ENCODE peak calls at places on chromosomes 2 and 18, in nine cellular contexts. S, F, M, J, I, T, E, N and B are unnamed samples.
A peak's percentile ranks its signal among the peaks of the same experiment; 100 is the strongest.

GRCh38 chr2:216318470-216318869 is 53.8 kb downstream of the MARCHF4 start:
- DNase-seq in E (no peak), N (no peak), F (no peak), T (no peak), M (no peak), J (no peak), S (no peak), I (no peak), B (no peak)

GRCh38 chr2:52570716-52571115 is 1196.9 kb upstream of the CHAC2 start:
- DNase-seq in I (no peak), M (no peak), J (no peak), T (no peak), F (no peak), S (no peak), E (no peak), N (no peak), B (no peak)

GRCh38 chr18:32822197-32822596 is 49.4 kb upstream of the KLHL14 start:
- DNase-seq in N (no peak), I (no peak), E (no peak), M (no peak), F (no peak), J (no peak), S (no peak), T (no peak), B (no peak)

GRCh38 chr18:37270046-37270665 is 295.4 kb downstream of the CELF4 start:
- DNase-seq in I (no peak), N (peak; percentile 67), M (peak; percentile 81), F (peak; percentile 44), S (peak; percentile 35), E (no peak), T (peak; percentile 92), J (no peak), B (peak; percentile 60)

GRCh38 chr2:98311771-98312545 is 34.3 kb upstream of the CNGA3 start:
- DNase-seq in E (no peak), J (no peak), M (no peak), S (no peak), F (no peak), T (no peak), I (no peak), N (no peak), B (no peak)

GRCh38 chr2:240051697-240052096 is 1.6 kb downstream of the OR6B3 start:
- DNase-seq in T (no peak), J (no peak), I (no peak), S (no peak), F (no peak), N (no peak), M (no peak), E (no peak), B (no peak)

GRCh38 chr2:146734042-146734715 is 1110.7 kb upstream of the ACVR2A start:
- DNase-seq in F (no peak), E (no peak), J (no peak), M (no peak), N (no peak), I (no peak), S (no peak), T (peak; percentile 64), B (no peak)

GRCh38 chr2:12005886-12006681 is 259.7 kb downstream of the LPIN1 start:
- DNase-seq in S (no peak), F (no peak), M (peak; percentile 43), J (no peak), I (no peak), N (peak; percentile 37), E (peak; percentile 59), T (no peak), B (peak; percentile 72)

GRCh38 chr2:177908182-177908581 is 164.4 kb downstream of the PDE11A start:
- DNase-seq in E (no peak), N (no peak), I (no peak), T (no peak), F (no peak), S (no peak), M (no peak), J (peak; percentile 53), B (no peak)

GRCh38 chr2:173298536-173299097 is 56.1 kb upstream of the CDCA7 start:
- DNase-seq in T (no peak), M (no peak), S (no peak), E (no peak), F (no peak), I (no peak), J (no peak), N (no peak), B (no peak)

GRCh38 chr2:85958731-85959130 is 69.9 kb upstream of the ST3GAL5 start:
- DNase-seq in S (no peak), N (no peak), J (no peak), I (no peak), M (no peak), T (no peak), F (no peak), E (no peak), B (no peak)

GRCh38 chr18:34598136-34598635 is 111.9 kb upstream of the DTNA start:
- DNase-seq in S (no peak), T (no peak), M (no peak), F (no peak), N (no peak), J (no peak), E (no peak), I (no peak), B (no peak)

GRCh38 chr2:44233450-44234128 is 41.7 kb upstream of the SLC3A1 start:
- DNase-seq in N (no peak), S (no peak), F (no peak), M (no peak), J (no peak), E (no peak), I (no peak), T (no peak), B (no peak)

GRCh38 chr18:48663931-48664847 is 125.4 kb downstream of the CTIF start:
- DNase-seq in J (peak; percentile 64), F (peak; percentile 68), E (peak; percentile 87), M (peak; percentile 79), I (peak; percentile 85), S (peak; percentile 71), T (peak; percentile 68), N (peak; percentile 77), B (peak; percentile 76)
- H3K4me1 ChIP-seq in J (peaks cover 10% of the 10 kb centered on the region), F (peaks cover 31% of the 10 kb centered on the region), E (peaks cover 19% of the 10 kb centered on the region), M (peaks cover 3% of the 10 kb centered on the region), I (peaks cover 29% of the 10 kb centered on the region), S (peaks cover 36% of the 10 kb centered on the region), T (peaks cover 12% of the 10 kb centered on the region), N (peaks cover 18% of the 10 kb centered on the region), B (peaks cover 16% of the 10 kb centered on the region)

GRCh38 chr2:148020358-148021058 is at the start of gene ORC4:
- DNase-seq in E (peak; percentile 99), N (peak; percentile 99), S (peak; percentile 98), J (peak; percentile 93), F (peak; percentile 100), M (peak; percentile 100), I (peak; percentile 98), T (peak; percentile 100), B (peak; percentile 99)

GRCh38 chr2:148021059-148021985 is at the start of gene MBD5:
- DNase-seq in F (no peak), J (peak; percentile 39), M (peak; percentile 46), I (peak; percentile 66), N (peak; percentile 42), T (peak; percentile 72), E (peak; percentile 71), S (no peak), B (peak; percentile 41)

GRCh38 chr2:148022351-148022750 is 1.5 kb downstream of the MBD5 start:
- DNase-seq in F (no peak), T (no peak), I (no peak), S (no peak), M (no peak), J (no peak), N (no peak), E (no peak), B (no peak)

GRCh38 chr2:148022882-148023281 is 2.0 kb downstream of the MBD5 start:
- DNase-seq in N (no peak), F (no peak), S (no peak), T (no peak), M (no peak), E (no peak), J (no peak), I (no peak), B (no peak)

GRCh38 chr2:148020036-148020357 is 540 bp downstream of the ORC4 start:
- DNase-seq in J (no peak), T (no peak), N (no peak), E (no peak), S (no peak), I (no peak), M (no peak), F (no peak), B (no peak)
- H3K4me1 ChIP-seq in J (no peaks in the 10 kb centered on the region), T (peaks cover 34% of the 10 kb centered on the region), N (peaks cover 31% of the 10 kb centered on the region), E (peaks cover 33% of the 10 kb centered on the region), S (peaks cover 64% of the 10 kb centered on the region), I (peaks cover 36% of the 10 kb centered on the region), M (peaks cover 21% of the 10 kb centered on the region), F (peaks cover 59% of the 10 kb centered on the region), B (peaks cover 19% of the 10 kb centered on the region)

GRCh38 chr2:8095978-8096377 is 585.9 kb upstream of the ID2 start:
- DNase-seq in J (no peak), T (no peak), M (no peak), S (no peak), N (no peak), F (no peak), I (no peak), E (no peak), B (no peak)

GRCh38 chr2:8101614-8102277 is 580.1 kb upstream of the ID2 start:
- DNase-seq in J (no peak), F (no peak), S (no peak), I (no peak), T (no peak), N (no peak), M (no peak), E (no peak), B (no peak)

GRCh38 chr2:8098476-8098875 is 583.4 kb upstream of the ID2 start:
- DNase-seq in J (no peak), T (no peak), S (no peak), F (no peak), M (no peak), I (no peak), E (no peak), N (no peak), B (no peak)

GRCh38 chr2:8096484-8096883 is 585.4 kb upstream of the ID2 start:
- DNase-seq in E (no peak), N (no peak), F (no peak), T (no peak), J (no peak), I (no peak), S (no peak), M (no peak), B (no peak)

DNA sequence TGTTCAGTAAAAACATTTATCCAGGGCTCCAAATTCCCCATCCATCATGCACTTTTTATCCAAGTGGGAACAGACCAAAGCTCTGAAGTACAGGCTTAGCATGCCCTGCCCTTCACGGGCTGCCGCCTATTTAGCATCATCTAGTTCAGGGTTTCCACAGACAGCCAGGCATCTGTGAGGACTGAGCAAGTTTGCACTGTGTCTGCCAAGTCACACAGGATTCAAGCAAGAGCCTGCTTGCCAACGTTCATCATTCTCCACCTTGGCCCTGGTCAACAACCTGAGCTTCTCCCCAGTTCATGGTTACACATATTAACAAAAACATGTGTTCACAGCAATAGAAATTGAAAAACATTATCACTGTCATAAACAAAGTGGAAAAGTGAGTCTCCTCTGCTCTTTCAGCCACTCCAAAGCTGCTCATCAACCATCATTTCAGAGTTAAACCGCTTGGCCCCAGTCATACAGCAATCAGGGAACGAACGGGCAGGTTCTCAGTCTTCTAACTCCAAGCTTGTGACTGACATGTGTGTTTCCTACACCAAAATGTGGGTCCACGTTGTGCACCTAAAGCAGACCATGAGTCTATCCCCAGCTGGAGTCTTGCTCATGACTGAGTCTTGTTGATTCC is 582.8 kb upstream of the ID2 start:
- DNase-seq in N (no peak), T (no peak), J (no peak), F (no peak), E (no peak), S (no peak), M (no peak), I (no peak), B (no peak)
- H3K4me1 ChIP-seq in N (peaks cover 4% of the 10 kb centered on the region), T (no peaks in the 10 kb centered on the region), J (peaks cover 11% of the 10 kb centered on the region), F (no peaks in the 10 kb centered on the region), E (no peaks in the 10 kb centered on the region), S (no peaks in the 10 kb centered on the region), M (no peaks in the 10 kb centered on the region), I (no peaks in the 10 kb centered on the region), B (peaks cover 11% of the 10 kb centered on the region)

GRCh38 chr2:96110621-96111256 is 5.6 kb downstream of the ADRA2B start:
- DNase-seq in E (peak; percentile 30), T (no peak), I (no peak), J (no peak), M (no peak), S (peak; percentile 12), N (no peak), F (no peak), B (peak; percentile 4)
- H3K4me1 ChIP-seq in E (no peaks in the 10 kb centered on the region), T (peaks cover 55% of the 10 kb centered on the region), I (no peaks in the 10 kb centered on the region), J (no peaks in the 10 kb centered on the region), M (no peaks in the 10 kb centered on the region), S (peaks cover 59% of the 10 kb centered on the region), N (no peaks in the 10 kb centered on the region), F (peaks cover 44% of the 10 kb centered on the region), B (peaks cover 2% of the 10 kb centered on the region)